ENCODE peak calls at places on chromosomes 13 and 19, in eight cellular contexts. V is effector memory CD4-positive, alpha-beta T cell; N is activated T-cell treated with anti-CD3 and anti-CD28 coated beads, Interleukin-2, amount 50 U/mL, for 72 hours; H is stimulated activated CD8-positive, alpha-beta memory T cell treated with anti-CD3 and anti-CD28 coated beads, Interleukin-4, amount 100 ng/mL, for 1 hour; T is ovary; C is ACHN; G is CD8-positive, alpha-beta memory T cell; W is lung. O is an unnamed sample.

GRCh38 chr19:31402931-31403330 is 53.7 kb upstream of the TSHZ3 start:
- DNase-seq in C (no peak), N (no peak), W (no peak), V (no peak), T (no peak), H (no peak), G (no peak), O (no peak)

GRCh38 chr19:5957132-5957531 is 20.8 kb downstream of the RANBP3 start:
- DNase-seq in H (no peak), V (no peak), W (no peak), T (no peak), N (no peak), G (no peak), C (no peak), O (no peak)

GRCh38 chr19:5680083-5680436 is 256 bp downstream of the MICOS13 start:
- DNase-seq in V (no peak), N (no peak), T (no peak), W (no peak), H (no peak), C (peak), G (no peak), O (no peak)

GRCh38 chr19:10699650-10700335 is 1.4 kb upstream of the QTRT1 start:
- DNase-seq in T (no peak), W (peak), H (no peak), G (peak), N (peak), C (peak), V (peak), O (peak)

GRCh38 chr19:5864725-5865486 is 5.4 kb downstream of the FUT5 start:
- DNase-seq in W (no peak), H (no peak), G (no peak), N (no peak), V (no peak), T (no peak), C (no peak), O (no peak)

GRCh38 chr19:2329162-2329505 is 650 bp downstream of the SPPL2B start:
- DNase-seq in G (no peak), H (no peak), C (no peak), V (no peak), N (no peak), W (no peak), T (no peak), O (no peak)

GRCh38 chr19:1725100-1726064 is 27.9 kb upstream of the ONECUT3 start:
- DNase-seq in H (no peak), V (no peak), N (peak), C (peak), G (no peak), W (no peak), T (peak), O (peak)

GRCh38 chr13:51261610-51262249 is 39.5 kb downstream of the FAM124A start:
- DNase-seq in N (no peak), V (no peak), H (no peak), C (no peak), G (no peak), W (no peak), T (no peak), O (no peak)

GRCh38 chr19:28468701-28469459 is 744.1 kb downstream of the UQCRFS1 start:
- DNase-seq in C (peak), H (no peak), G (peak), W (no peak), N (peak), T (no peak), V (no peak), O (peak)

GRCh38 chr19:7673995-7674667 is 2.8 kb upstream of the MCEMP1 start:
- DNase-seq in T (no peak), C (peak), G (no peak), V (no peak), H (no peak), W (peak), N (no peak), O (peak)

GRCh38 chr13:50387124-50387581 is 371.9 kb downstream of the KCNRG start:
- DNase-seq in H (no peak), V (no peak), C (peak), N (peak), W (peak), T (peak), G (peak), O (no peak)

GRCh38 chr19:36916991-36917390 is 859 bp downstream of the ZNF568 start:
- DNase-seq in V (no peak), H (no peak), W (no peak), T (no peak), C (no peak), G (no peak), N (no peak), O (no peak)

GRCh38 chr13:25833761-25834160 is 218.1 kb downstream of the SHISA2 start:
- DNase-seq in G (no peak), H (no peak), C (no peak), V (no peak), W (no peak), T (no peak), N (no peak), O (no peak)

GRCh38 chr19:7676376-7676775 is 514 bp upstream of the MCEMP1 start:
- DNase-seq in V (no peak), N (no peak), W (peak), G (no peak), C (no peak), T (no peak), H (no peak), O (no peak)

GRCh38 chr13:100434010-100434763 is 154.4 kb downstream of the GGACT start:
- DNase-seq in W (no peak), N (no peak), H (no peak), C (peak), V (no peak), T (no peak), G (no peak), O (no peak)

GRCh38 chr13:22735381-22735995 is 445.3 kb upstream of the SGCG start:
- DNase-seq in V (no peak), G (no peak), T (no peak), C (no peak), W (no peak), H (no peak), N (no peak), O (no peak)

GRCh38 chr19:14985133-14985532 is 5.5 kb upstream of the SLC1A6 start:
- DNase-seq in C (no peak), V (no peak), N (no peak), T (no peak), H (no peak), G (no peak), W (no peak), O (no peak)

GRCh38 chr13:18949970-18950369 is 231.7 kb downstream of the TUBA3C start:
- DNase-seq in T (no peak), N (no peak), C (no peak), W (no peak), G (no peak), V (no peak), H (no peak), O (no peak)

GRCh38 chr13:28489975-28490550 is 4.9 kb downstream of the FLT1 start:
- DNase-seq in N (no peak), G (no peak), T (no peak), V (no peak), W (no peak), C (no peak), H (no peak), O (no peak)

GRCh38 chr19:17779281-17779930 is 15.5 kb upstream of the B3GNT3 start:
- DNase-seq in T (no peak), V (no peak), W (peak), C (no peak), G (no peak), H (no peak), N (no peak), O (peak)

GRCh38 chr19:55525289-55526101 is 11.4 kb downstream of the SBK2 start:
- DNase-seq in N (no peak), T (no peak), V (no peak), G (no peak), H (no peak), W (no peak), C (no peak), O (no peak)

GRCh38 chr19:33201886-33202545 is 7.9 kb downstream of the LRP3 start:
- DNase-seq in W (no peak), H (no peak), V (no peak), N (no peak), C (no peak), T (no peak), G (no peak), O (no peak)

GRCh38 chr19:51749979-51750378 is 1.7 kb downstream of the FPR1 start:
- DNase-seq in G (no peak), H (no peak), V (no peak), T (no peak), N (no peak), C (peak), W (no peak), O (no peak)

GRCh38 chr19:28242317-28242927 is 970.5 kb downstream of the UQCRFS1 start:
- DNase-seq in G (no peak), C (peak), H (no peak), T (no peak), V (no peak), W (no peak), N (no peak), O (no peak)

GRCh38 chr19:29211562-29212416 is 1.2 kb downstream of the UQCRFS1 start:
- DNase-seq in C (peak), W (peak), N (peak), T (no peak), G (no peak), H (no peak), V (no peak), O (no peak)

GRCh38 chr13:50400930-50401553 is 385.8 kb downstream of the KCNRG start:
- DNase-seq in N (no peak), H (no peak), W (no peak), G (no peak), T (no peak), V (no peak), C (no peak), O (no peak)